ENCODE peak calls at places on chromosomes 12 and 14, in seven cellular contexts. T, G, U, X, P, Q and I are unnamed samples.

GRCh38 chr12:97148941-97149559 is 242.0 kb downstream of the NEDD1 start:
- DNase-seq in T (peak; percentile 77), G (peak; percentile 42), U (peak; percentile 54), X (peak; percentile 16), P (no peak), Q (peak; percentile 1), I (peak; percentile 68)

GRCh38 chr14:23056956-23057756 is at the start of gene CDH24:
- DNase-seq in T (peak; percentile 86), G (peak; percentile 89), U (peak; percentile 68), X (peak; percentile 69), P (no peak), Q (peak; percentile 56), I (peak; percentile 74)

GRCh38 chr12:54371328-54372112 is 7.2 kb upstream of the GPR84 start:
- DNase-seq in T (no peak), G (no peak), U (no peak), X (no peak), P (peak; percentile 23), Q (no peak), I (no peak)

GRCh38 chr14:101781240-101782061 is 19.9 kb downstream of the PPP2R5C start:
- DNase-seq in T (peak; percentile 48), G (peak; percentile 50), U (peak; percentile 22), X (no peak), P (no peak), Q (no peak), I (peak; percentile 47)

GRCh38 chr12:93060666-93061413 is 131.7 kb upstream of the EEA1 start:
- DNase-seq in T (no peak), G (peak; percentile 61), U (no peak), X (no peak), P (no peak), Q (no peak), I (no peak)

GRCh38 chr14:59771577-59771976 is 99.0 kb downstream of the RTN1 start:
- DNase-seq in T (no peak), G (no peak), U (no peak), X (no peak), P (no peak), Q (no peak), I (no peak)

GRCh38 chr14:75307700-75308379 is 29.2 kb downstream of the FOS start:
- DNase-seq in T (peak; percentile 95), G (peak; percentile 81), U (peak; percentile 58), X (peak; percentile 85), P (peak; percentile 70), Q (peak; percentile 35), I (peak; percentile 84)

GRCh38 chr14:104341532-104342434 is 203.4 kb downstream of the KIF26A start:
- DNase-seq in T (peak; percentile 74), G (peak; percentile 46), U (no peak), X (peak; percentile 1), P (no peak), Q (no peak), I (peak; percentile 56)

GRCh38 chr12:53061404-53062010 is 11.6 kb downstream of the TNS2 start:
- DNase-seq in T (no peak), G (no peak), U (no peak), X (peak; percentile 76), P (no peak), Q (no peak), I (no peak)

GRCh38 chr14:68137704-68138619 is 318.4 kb downstream of the RAD51B start:
- DNase-seq in T (peak; percentile 64), G (peak; percentile 74), U (no peak), X (peak; percentile 76), P (peak; percentile 58), Q (no peak), I (peak; percentile 21)

GRCh38 chr12:116077431-116077830 is 200.1 kb downstream of the MED13L start:
- DNase-seq in T (no peak), G (no peak), U (no peak), X (no peak), P (no peak), Q (no peak), I (no peak)

GRCh38 chr12:38776657-38777056 is 128.7 kb downstream of the CPNE8 start:
- DNase-seq in T (no peak), G (no peak), U (no peak), X (no peak), P (no peak), Q (no peak), I (no peak)

GRCh38 chr12:3224530-3224903 is 147.3 kb downstream of the TSPAN9 start:
- DNase-seq in T (no peak), G (no peak), U (no peak), X (no peak), P (no peak), Q (no peak), I (no peak)

GRCh38 chr14:61749867-61750266 is 12.4 kb upstream of the SNAPC1 start:
- DNase-seq in T (no peak), G (no peak), U (no peak), X (no peak), P (no peak), Q (no peak), I (no peak)

GRCh38 chr14:91890291-91890749 is 23.0 kb upstream of the TC2N start:
- DNase-seq in T (no peak), G (no peak), U (no peak), X (no peak), P (peak; percentile 17), Q (no peak), I (no peak)

GRCh38 chr14:81427348-81428058 is 27.4 kb upstream of the STON2 start:
- DNase-seq in T (peak; percentile 34), G (no peak), U (no peak), X (no peak), P (no peak), Q (no peak), I (no peak)

GRCh38 chr12:92338671-92339070 is 193.0 kb upstream of the BTG1 start:
- DNase-seq in T (no peak), G (peak; percentile 21), U (no peak), X (no peak), P (no peak), Q (no peak), I (no peak)

GRCh38 chr12:129246630-129247029 is 393.4 kb downstream of the GLT1D1 start:
- DNase-seq in T (no peak), G (no peak), U (no peak), X (no peak), P (no peak), Q (no peak), I (no peak)

GRCh38 chr12:128549621-128550020 is 274.1 kb downstream of the SLC15A4 start:
- DNase-seq in T (no peak), G (no peak), U (no peak), X (no peak), P (no peak), Q (no peak), I (no peak)

GRCh38 chr14:69586420-69586819 is 11.7 kb upstream of the CCDC177 start:
- DNase-seq in T (no peak), G (peak; percentile 29), U (no peak), X (no peak), P (no peak), Q (no peak), I (no peak)

GRCh38 chr14:99216191-99216590 is 55.8 kb downstream of the BCL11B start:
- DNase-seq in T (no peak), G (no peak), U (no peak), X (no peak), P (no peak), Q (no peak), I (no peak)

GRCh38 chr12:121295123-121295745 is 1.3 kb downstream of the CAMKK2 start:
- DNase-seq in T (no peak), G (no peak), U (no peak), X (no peak), P (no peak), Q (no peak), I (peak; percentile 14)

GRCh38 chr14:76413962-76414665 is 38.2 kb downstream of the ESRRB start:
- DNase-seq in T (peak; percentile 27), G (no peak), U (no peak), X (no peak), P (no peak), Q (no peak), I (no peak)

GRCh38 chr14:55207832-55208231 is 16.4 kb upstream of the DLGAP5 start:
- DNase-seq in T (no peak), G (no peak), U (no peak), X (no peak), P (no peak), Q (no peak), I (no peak)

GRCh38 chr12:54368709-54369596 is 4.7 kb upstream of the GPR84 start:
- DNase-seq in T (peak; percentile 94), G (peak; percentile 84), U (peak; percentile 74), X (peak; percentile 85), P (peak; percentile 80), Q (peak; percentile 69), I (peak; percentile 93)

GRCh38 chr14:22748691-22749090 is 17.8 kb upstream of the OXA1L start:
- DNase-seq in T (no peak), G (no peak), U (peak; percentile 48), X (no peak), P (no peak), Q (no peak), I (no peak)

GRCh38 chr14:104549536-104550339 is 29.8 kb upstream of the C14orf180 start:
- DNase-seq in T (no peak), G (no peak), U (no peak), X (no peak), P (no peak), Q (no peak), I (no peak)

GRCh38 chr12:20400003-20400402 is 31.7 kb downstream of the PDE3A start:
- DNase-seq in T (no peak), G (no peak), U (no peak), X (peak; percentile 51), P (no peak), Q (no peak), I (no peak)

GRCh38 chr14:35213869-35214387 is 78.3 kb upstream of the PSMA6 start:
- DNase-seq in T (no peak), G (no peak), U (no peak), X (no peak), P (no peak), Q (no peak), I (no peak)

GRCh38 chr14:22973217-22974032 is 8.9 kb downstream of the AJUBA start:
- DNase-seq in T (peak; percentile 49), G (peak; percentile 61), U (peak; percentile 33), X (peak; percentile 68), P (no peak), Q (no peak), I (peak; percentile 55)

GRCh38 chr12:130702966-130703732 is 12.9 kb downstream of the RIMBP2 start:
- DNase-seq in T (no peak), G (no peak), U (no peak), X (peak; percentile 76), P (no peak), Q (no peak), I (no peak)

GRCh38 chr14:41051801-41052200 is 554.9 kb upstream of the LRFN5 start:
- DNase-seq in T (no peak), G (no peak), U (no peak), X (no peak), P (no peak), Q (no peak), I (no peak)

GRCh38 chr14:91350813-91351507 is 66.7 kb downstream of the CCDC88C start:
- DNase-seq in T (no peak), G (no peak), U (peak; percentile 46), X (no peak), P (no peak), Q (peak; percentile 54), I (peak; percentile 86)